ENCODE peak calls at places on chromosome X, in seven cellular contexts. One of them, this sample, is unnamed.
A peak's percentile ranks its signal among the peaks of the same experiment; 100 is the strongest.

GRCh38 chrX:136055651-136056221 is 70.5 kb downstream of the SLC9A6 start:
- DNase-seq in endothelial cell of umbilical vein: peak; percentile 86
- DNase-seq in GM12865: no peak
- DNase-seq in HFFc6: peak; percentile 77
- DNase-seq in cardiac muscle cell: no peak
- DNase-seq in endothelial cell: no peak
- DNase-seq in choroid plexus epithelial cell: peak; percentile 85
- DNase-seq in this sample: peak; percentile 82

GRCh38 chrX:50813843-50814661 is at the start of gene SHROOM4:
- DNase-seq in endothelial cell of umbilical vein: peak; percentile 90
- DNase-seq in GM12865: no peak
- DNase-seq in HFFc6: no peak
- DNase-seq in cardiac muscle cell: peak; percentile 33
- DNase-seq in endothelial cell: peak; percentile 52
- DNase-seq in choroid plexus epithelial cell: peak; percentile 64
- DNase-seq in this sample: peak; percentile 64

GRCh38 chrX:134782796-134783195 is 124.5 kb upstream of the PLAC1 start:
- DNase-seq in endothelial cell of umbilical vein: peak; percentile 54
- DNase-seq in GM12865: peak; percentile 9
- DNase-seq in HFFc6: peak; percentile 39
- DNase-seq in cardiac muscle cell: peak; percentile 58
- DNase-seq in endothelial cell: peak; percentile 5
- DNase-seq in choroid plexus epithelial cell: peak; percentile 68
- DNase-seq in this sample: peak; percentile 71

GRCh38 chrX:46759645-46759974 is 692 bp upstream of the SLC9A7 start:
- DNase-seq in endothelial cell of umbilical vein: no peak
- DNase-seq in GM12865: no peak
- DNase-seq in HFFc6: peak; percentile 2
- DNase-seq in cardiac muscle cell: no peak
- DNase-seq in endothelial cell: no peak
- DNase-seq in choroid plexus epithelial cell: no peak
- DNase-seq in this sample: peak; percentile 47

GRCh38 chrX:107304141-107304540 is 97.7 kb downstream of the DNAAF6 start:
- DNase-seq in endothelial cell of umbilical vein: no peak
- DNase-seq in GM12865: no peak
- DNase-seq in HFFc6: no peak
- DNase-seq in cardiac muscle cell: no peak
- DNase-seq in endothelial cell: no peak
- DNase-seq in choroid plexus epithelial cell: no peak
- DNase-seq in this sample: no peak

GRCh38 chrX:10166731-10167149 is 10.0 kb downstream of the CLCN4 start:
- DNase-seq in endothelial cell of umbilical vein: no peak
- DNase-seq in GM12865: peak; percentile 6
- DNase-seq in HFFc6: no peak
- DNase-seq in cardiac muscle cell: no peak
- DNase-seq in endothelial cell: peak; percentile 38
- DNase-seq in choroid plexus epithelial cell: no peak
- DNase-seq in this sample: no peak

GRCh38 chrX:3697220-3697684 is 16.2 kb downstream of the PRKX start:
- DNase-seq in endothelial cell of umbilical vein: no peak
- DNase-seq in GM12865: no peak
- DNase-seq in HFFc6: no peak
- DNase-seq in cardiac muscle cell: no peak
- DNase-seq in endothelial cell: no peak
- DNase-seq in choroid plexus epithelial cell: no peak
- DNase-seq in this sample: no peak

GRCh38 chrX:53263597-53264094 is 17.7 kb downstream of the IQSEC2 start:
- DNase-seq in endothelial cell of umbilical vein: peak; percentile 27
- DNase-seq in GM12865: no peak
- DNase-seq in HFFc6: peak; percentile 81
- DNase-seq in cardiac muscle cell: no peak
- DNase-seq in endothelial cell: no peak
- DNase-seq in choroid plexus epithelial cell: no peak
- DNase-seq in this sample: peak; percentile 15

GRCh38 chrX:54280466-54280865 is 77.4 kb downstream of the WNK3 start:
- DNase-seq in endothelial cell of umbilical vein: no peak
- DNase-seq in GM12865: no peak
- DNase-seq in HFFc6: no peak
- DNase-seq in cardiac muscle cell: no peak
- DNase-seq in endothelial cell: no peak
- DNase-seq in choroid plexus epithelial cell: no peak
- DNase-seq in this sample: no peak

GRCh38 chrX:47581731-47582647 is at the start of gene TIMP1:
- DNase-seq in endothelial cell of umbilical vein: peak; percentile 90
- DNase-seq in GM12865: peak; percentile 86
- DNase-seq in HFFc6: peak; percentile 91
- DNase-seq in cardiac muscle cell: peak; percentile 82
- DNase-seq in endothelial cell: peak; percentile 74
- DNase-seq in choroid plexus epithelial cell: peak; percentile 95
- DNase-seq in this sample: peak; percentile 94

GRCh38 chrX:141468940-141469339 is 115.6 kb downstream of the SPANXA1 start:
- DNase-seq in endothelial cell of umbilical vein: peak; percentile 73
- DNase-seq in GM12865: no peak
- DNase-seq in HFFc6: peak; percentile 53
- DNase-seq in cardiac muscle cell: no peak
- DNase-seq in endothelial cell: no peak
- DNase-seq in choroid plexus epithelial cell: peak; percentile 22
- DNase-seq in this sample: peak; percentile 82

DNA sequence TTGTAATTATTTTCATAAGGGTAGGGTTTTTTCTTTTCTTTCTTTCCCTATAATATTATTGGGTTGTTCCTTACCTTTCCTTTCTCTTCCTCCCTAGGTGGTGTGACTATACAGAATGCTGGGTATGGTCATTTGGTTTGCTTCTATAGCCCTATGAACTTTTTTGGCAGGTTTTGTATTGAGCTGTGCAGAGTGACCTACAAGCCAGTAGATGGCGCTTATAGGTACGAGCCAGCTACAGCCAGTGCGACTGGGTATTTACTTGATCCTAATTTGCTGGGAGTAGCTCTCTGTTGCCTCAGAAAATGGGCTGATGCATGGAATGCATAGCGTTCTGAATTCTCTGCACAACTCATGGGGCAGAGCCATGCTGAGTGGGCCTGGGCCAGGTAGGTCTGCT is 423.3 kb downstream of the MAGEE1 start:
- DNase-seq in endothelial cell of umbilical vein: no peak
- DNase-seq in GM12865: no peak
- DNase-seq in HFFc6: no peak
- DNase-seq in cardiac muscle cell: no peak
- DNase-seq in endothelial cell: no peak
- DNase-seq in choroid plexus epithelial cell: no peak
- DNase-seq in this sample: no peak
- TF ChIP-seq CTCF in endothelial cell of umbilical vein: peak; percentile 5
- TF ChIP-seq CTCF in GM12865: no peak
- TF ChIP-seq CTCF in HFFc6: no peak
- TF ChIP-seq CTCF in cardiac muscle cell: no peak
- TF ChIP-seq CTCF in endothelial cell: no peak
- TF ChIP-seq CTCF in choroid plexus epithelial cell: no peak
- TF ChIP-seq CTCF in this sample: no peak

DNA sequence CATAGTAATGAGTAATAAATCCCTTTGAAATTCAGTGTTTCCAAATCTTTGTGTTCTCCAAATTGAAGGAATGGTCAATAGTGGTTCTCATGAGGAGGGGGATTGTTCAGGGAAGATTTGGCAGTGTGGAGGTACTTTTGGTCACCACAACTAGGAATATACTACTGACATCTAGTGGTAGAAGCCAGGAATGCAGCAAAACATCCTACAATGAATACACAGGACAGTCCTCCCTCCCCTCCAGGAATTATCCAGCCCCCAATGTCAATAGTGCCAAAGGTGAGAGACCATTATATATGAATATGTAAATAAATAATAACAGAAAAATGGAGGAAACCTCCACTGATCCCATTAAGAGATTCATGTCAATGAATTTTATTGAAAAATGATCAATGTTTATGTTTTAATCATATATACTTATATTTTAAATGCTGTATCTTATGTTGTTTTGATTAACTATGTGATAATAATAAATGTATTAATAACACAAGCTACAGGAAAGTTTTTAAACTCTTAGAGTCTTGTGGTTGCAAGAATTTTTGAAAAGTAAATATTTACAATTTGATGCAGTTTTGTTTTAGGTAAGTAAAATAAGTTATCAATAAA is 14.4 kb upstream of the FAM9A start:
- DNase-seq in endothelial cell of umbilical vein: peak; percentile 36
- DNase-seq in GM12865: peak; percentile 40
- DNase-seq in HFFc6: peak; percentile 2
- DNase-seq in cardiac muscle cell: peak; percentile 77
- DNase-seq in endothelial cell: peak; percentile 50
- DNase-seq in choroid plexus epithelial cell: peak; percentile 55
- DNase-seq in this sample: peak; percentile 49
- TF ChIP-seq CTCF in endothelial cell of umbilical vein: peak; percentile 58
- TF ChIP-seq CTCF in GM12865: peak; percentile 53
- TF ChIP-seq CTCF in HFFc6: peak; percentile 82
- TF ChIP-seq CTCF in cardiac muscle cell: peak; percentile 65
- TF ChIP-seq CTCF in endothelial cell: peak; percentile 54
- TF ChIP-seq CTCF in choroid plexus epithelial cell: peak; percentile 71
- TF ChIP-seq CTCF in this sample: peak; percentile 62

GRCh38 chrX:8748855-8749254 is 16.9 kb upstream of the ANOS1 start:
- DNase-seq in endothelial cell of umbilical vein: peak; percentile 22
- DNase-seq in GM12865: peak; percentile 10
- DNase-seq in HFFc6: no peak
- DNase-seq in cardiac muscle cell: peak; percentile 61
- DNase-seq in endothelial cell: peak; percentile 10
- DNase-seq in choroid plexus epithelial cell: peak; percentile 63
- DNase-seq in this sample: peak; percentile 34
- TF ChIP-seq CTCF in endothelial cell of umbilical vein: peak; percentile 36
- TF ChIP-seq CTCF in GM12865: peak; percentile 40
- TF ChIP-seq CTCF in HFFc6: peak; percentile 77
- TF ChIP-seq CTCF in cardiac muscle cell: peak; percentile 57
- TF ChIP-seq CTCF in endothelial cell: no peak
- TF ChIP-seq CTCF in choroid plexus epithelial cell: peak; percentile 71
- TF ChIP-seq CTCF in this sample: peak; percentile 51

DNA sequence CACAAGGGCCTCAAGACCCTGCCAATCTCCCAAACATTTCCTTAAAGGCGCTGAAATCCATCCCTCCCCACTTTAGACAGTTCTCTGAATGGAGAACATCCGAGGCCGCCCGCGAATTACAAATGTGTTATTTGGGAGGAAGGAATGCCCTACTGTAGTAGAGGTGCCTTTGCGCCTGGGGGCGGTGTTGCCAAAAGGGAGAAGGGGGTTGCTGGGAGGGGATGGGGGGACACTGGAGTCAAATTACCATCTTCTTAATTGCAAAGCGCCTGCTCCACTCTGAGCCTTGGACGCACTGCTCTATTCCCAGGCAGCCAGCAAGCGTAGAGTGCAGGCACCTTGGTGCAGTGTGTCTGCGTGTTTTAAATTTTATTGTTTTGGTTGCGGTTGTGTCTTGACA is 2.7 kb downstream of the TMEM255A start:
- DNase-seq in endothelial cell of umbilical vein: no peak
- DNase-seq in GM12865: no peak
- DNase-seq in HFFc6: no peak
- DNase-seq in cardiac muscle cell: peak; percentile 71
- DNase-seq in endothelial cell: peak; percentile 20
- DNase-seq in choroid plexus epithelial cell: no peak
- DNase-seq in this sample: no peak
- TF ChIP-seq CTCF in endothelial cell of umbilical vein: no peak
- TF ChIP-seq CTCF in GM12865: no peak
- TF ChIP-seq CTCF in HFFc6: no peak
- TF ChIP-seq CTCF in cardiac muscle cell: no peak
- TF ChIP-seq CTCF in endothelial cell: no peak
- TF ChIP-seq CTCF in choroid plexus epithelial cell: peak; percentile 38
- TF ChIP-seq CTCF in this sample: no peak

GRCh38 chrX:131792356-131792749 is 230.7 kb upstream of the STK26 start:
- DNase-seq in endothelial cell of umbilical vein: no peak
- DNase-seq in GM12865: peak; percentile 47
- DNase-seq in HFFc6: no peak
- DNase-seq in cardiac muscle cell: no peak
- DNase-seq in endothelial cell: no peak
- DNase-seq in choroid plexus epithelial cell: no peak
- DNase-seq in this sample: no peak
- TF ChIP-seq CTCF in endothelial cell of umbilical vein: no peak
- TF ChIP-seq CTCF in GM12865: no peak
- TF ChIP-seq CTCF in HFFc6: peak; percentile 13
- TF ChIP-seq CTCF in cardiac muscle cell: no peak
- TF ChIP-seq CTCF in endothelial cell: no peak
- TF ChIP-seq CTCF in choroid plexus epithelial cell: no peak
- TF ChIP-seq CTCF in this sample: no peak

DNA sequence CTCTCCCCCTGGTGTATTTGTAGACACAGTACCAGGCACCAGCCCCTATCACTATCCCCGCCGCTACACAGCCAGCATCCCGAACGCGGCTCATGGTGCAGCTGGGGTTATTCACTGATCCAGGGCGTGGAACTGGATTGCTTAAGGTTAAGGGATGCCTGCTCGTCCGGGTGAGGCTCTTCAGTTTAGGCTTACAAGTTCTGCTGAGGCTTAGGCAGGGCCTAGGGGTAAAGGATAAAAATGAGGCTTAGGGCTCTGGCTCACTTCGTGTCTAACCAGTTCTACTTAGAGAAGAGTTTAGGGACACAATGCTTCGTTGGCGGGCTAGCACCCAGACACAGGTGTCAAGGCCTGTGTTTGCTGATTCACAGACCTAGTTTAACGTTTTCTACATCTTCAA is 2.2 kb downstream of the ARMCX2 start:
- DNase-seq in endothelial cell of umbilical vein: no peak
- DNase-seq in GM12865: no peak
- DNase-seq in HFFc6: no peak
- DNase-seq in cardiac muscle cell: no peak
- DNase-seq in endothelial cell: no peak
- DNase-seq in choroid plexus epithelial cell: no peak
- DNase-seq in this sample: no peak
- TF ChIP-seq CTCF in endothelial cell of umbilical vein: no peak
- TF ChIP-seq CTCF in GM12865: no peak
- TF ChIP-seq CTCF in HFFc6: no peak
- TF ChIP-seq CTCF in cardiac muscle cell: no peak
- TF ChIP-seq CTCF in endothelial cell: no peak
- TF ChIP-seq CTCF in choroid plexus epithelial cell: no peak
- TF ChIP-seq CTCF in this sample: no peak

GRCh38 chrX:11998944-11999343 is 139.3 kb upstream of the FRMPD4 start:
- DNase-seq in endothelial cell of umbilical vein: no peak
- DNase-seq in GM12865: no peak
- DNase-seq in HFFc6: no peak
- DNase-seq in cardiac muscle cell: no peak
- DNase-seq in endothelial cell: no peak
- DNase-seq in choroid plexus epithelial cell: peak; percentile 21
- DNase-seq in this sample: no peak
- TF ChIP-seq CTCF in endothelial cell of umbilical vein: no peak
- TF ChIP-seq CTCF in GM12865: no peak
- TF ChIP-seq CTCF in HFFc6: no peak
- TF ChIP-seq CTCF in cardiac muscle cell: no peak
- TF ChIP-seq CTCF in endothelial cell: no peak
- TF ChIP-seq CTCF in choroid plexus epithelial cell: peak; percentile 40
- TF ChIP-seq CTCF in this sample: no peak

GRCh38 chrX:68718443-68718820 is 71.0 kb downstream of the STARD8 start:
- DNase-seq in endothelial cell of umbilical vein: no peak
- DNase-seq in GM12865: no peak
- DNase-seq in HFFc6: no peak
- DNase-seq in cardiac muscle cell: no peak
- DNase-seq in endothelial cell: no peak
- DNase-seq in choroid plexus epithelial cell: no peak
- DNase-seq in this sample: no peak
- TF ChIP-seq CTCF in endothelial cell of umbilical vein: no peak
- TF ChIP-seq CTCF in GM12865: no peak
- TF ChIP-seq CTCF in HFFc6: no peak
- TF ChIP-seq CTCF in cardiac muscle cell: no peak
- TF ChIP-seq CTCF in endothelial cell: no peak
- TF ChIP-seq CTCF in choroid plexus epithelial cell: no peak
- TF ChIP-seq CTCF in this sample: no peak